ENCODE peak calls at places on chromosomes 1 and 21, in five cellular contexts. G is tibial nerve, I is AG09319, M is RWPE1, P is nephron progenitor cell. F is an unnamed sample.
A peak's percentile ranks its signal among the peaks of the same experiment; 100 is the strongest.

GRCh38 chr1:215114154-215114933 is 31.8 kb downstream of the KCNK2 start:
- DNase-seq in G (no peak), P (no peak), M (peak; percentile 70), I (peak; percentile 42), F (no peak)

GRCh38 chr1:179661018-179661417 is 69.4 kb downstream of the TDRD5 start:
- DNase-seq in G (no peak), P (no peak), I (no peak), M (no peak), F (no peak)

GRCh38 chr21:21921410-21922232 is 923.4 kb downstream of the NCAM2 start:
- DNase-seq in M (peak; percentile 7), I (no peak), G (no peak), P (no peak), F (no peak)

GRCh38 chr21:37117204-37117603 is 44.1 kb downstream of the TTC3 start:
- DNase-seq in P (no peak), M (no peak), G (no peak), I (no peak), F (no peak)

GRCh38 chr1:92877792-92878191 is 46.0 kb downstream of the RPL5 start:
- DNase-seq in G (no peak), I (peak; percentile 5), P (no peak), M (no peak), F (peak; percentile 17)

GRCh38 chr1:23478896-23479790 is 4.8 kb downstream of the ASAP3 start:
- DNase-seq in M (peak; percentile 42), P (peak; percentile 57), G (peak; percentile 76), I (peak; percentile 75), F (no peak)

GRCh38 chr1:3313579-3313955 is 140.9 kb upstream of the ARHGEF16 start:
- DNase-seq in P (peak; percentile 58), I (peak; percentile 72), G (peak; percentile 82), M (peak; percentile 32), F (no peak)

GRCh38 chr21:42302292-42302650 is 12.9 kb downstream of the TFF3 start:
- DNase-seq in I (no peak), M (no peak), G (no peak), P (no peak), F (no peak)

GRCh38 chr1:221294244-221294643 is 415.0 kb downstream of the HLX start:
- DNase-seq in I (no peak), P (no peak), M (peak; percentile 37), G (no peak), F (no peak)

GRCh38 chr1:113416515-113416914 is 26.2 kb downstream of the MAGI3 start:
- DNase-seq in I (no peak), M (no peak), P (no peak), G (no peak), F (no peak)

GRCh38 chr21:38121888-38122705 is 134.7 kb upstream of the KCNJ15 start:
- DNase-seq in G (no peak), I (no peak), P (no peak), M (no peak), F (no peak)

GRCh38 chr1:234694661-234695060 is 84.7 kb upstream of the IRF2BP2 start:
- DNase-seq in M (no peak), I (no peak), G (no peak), P (no peak), F (no peak)

GRCh38 chr1:238474263-238474662 is 583.5 kb upstream of the ZP4 start:
- DNase-seq in I (no peak), M (no peak), G (no peak), P (no peak), F (no peak)

GRCh38 chr21:44875341-44875740 is 1.9 kb upstream of the PTTG1IP start:
- DNase-seq in G (no peak), M (no peak), I (peak; percentile 25), P (no peak), F (no peak)

GRCh38 chr1:108512239-108513071 is 47.4 kb upstream of the EEIG2 start:
- DNase-seq in M (peak; percentile 42), G (no peak), I (no peak), P (no peak), F (no peak)

GRCh38 chr1:171081220-171081993 is 9.3 kb upstream of the FMO3 start:
- DNase-seq in G (no peak), I (peak; percentile 40), P (no peak), M (peak; percentile 2), F (no peak)

GRCh38 chr1:180123463-180123936 is 31.2 kb upstream of the QSOX1 start:
- DNase-seq in M (peak; percentile 58), I (no peak), P (no peak), G (no peak), F (no peak)

GRCh38 chr1:39044762-39045161 is 18.6 kb downstream of the NDUFS5 start:
- DNase-seq in G (no peak), I (no peak), M (no peak), P (no peak), F (no peak)

DNA sequence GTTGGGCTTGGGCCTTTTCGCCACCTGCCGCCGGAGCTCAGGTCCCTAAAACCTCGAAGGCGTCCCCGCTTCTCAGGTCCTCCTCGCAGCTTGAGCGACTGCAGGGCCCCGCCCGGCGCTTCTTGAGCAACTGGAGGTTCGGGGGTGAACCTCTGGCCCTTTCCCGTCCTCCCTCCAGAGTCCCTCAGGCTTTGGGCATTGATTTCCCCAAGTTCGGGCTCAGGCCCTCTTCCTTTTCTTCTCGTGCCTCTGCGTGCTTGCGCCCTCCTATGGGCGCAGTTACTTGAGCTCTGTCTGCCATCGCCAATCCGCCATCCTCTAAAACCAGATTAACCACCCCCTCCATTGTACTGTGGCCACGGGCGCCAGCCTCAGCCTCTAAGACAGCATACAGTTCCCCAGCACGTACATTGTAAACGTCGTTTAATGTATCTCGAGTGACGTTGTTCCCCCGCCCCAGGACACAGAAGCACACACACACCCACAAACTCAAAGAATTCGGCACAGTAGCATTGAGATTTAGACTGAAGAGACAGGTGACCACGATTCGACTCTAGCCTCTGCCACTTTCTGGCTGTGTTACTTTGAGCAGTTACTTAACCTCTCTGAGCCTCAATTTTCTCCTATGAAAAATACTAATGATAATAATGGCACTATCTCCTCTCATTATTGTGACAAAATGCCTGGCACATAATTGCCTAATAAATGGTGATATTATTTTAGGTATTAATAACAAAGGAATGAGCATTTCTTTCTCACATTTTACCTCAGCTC is 22.6 kb downstream of the BTG2 start:
- DNase-seq in P (no peak), G (peak; percentile 55), M (peak; percentile 69), I (no peak), F (peak; percentile 71)
- TF ChIP-seq CTCF in P (peak; percentile 8), G (peak; percentile 49), M (peak; percentile 35), I (peak; percentile 46), F (peak; percentile 50)

DNA sequence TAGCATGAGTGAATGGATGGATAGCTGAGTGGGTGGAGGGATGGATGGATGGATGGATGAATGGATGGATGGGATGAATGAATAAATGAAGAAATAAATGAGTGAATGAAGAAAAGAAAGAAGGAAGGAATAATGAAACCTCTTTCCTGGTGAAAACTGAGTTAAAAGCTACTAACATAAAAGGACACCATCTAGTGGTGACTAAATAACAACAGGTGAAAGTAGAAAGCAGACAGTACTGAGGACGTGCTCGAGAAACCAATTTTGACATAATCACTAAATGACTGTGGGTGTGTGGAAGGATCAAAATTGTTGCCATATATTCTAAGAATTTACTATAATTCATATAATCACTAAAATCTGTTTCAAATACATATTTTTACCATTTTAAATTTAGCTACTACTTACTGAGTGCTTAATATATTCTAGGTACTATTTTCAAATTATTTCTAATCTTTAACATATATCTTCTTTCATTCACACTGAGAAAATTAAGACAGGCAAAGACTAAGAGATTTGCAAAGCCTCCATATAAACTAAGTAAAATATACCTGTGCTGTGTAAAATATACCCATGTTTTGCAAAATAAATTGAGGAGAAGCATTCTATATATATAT is 522.9 kb downstream of the LRRIQ3 start:
- DNase-seq in I (no peak), P (peak; percentile 3), M (peak; percentile 5), G (no peak), F (peak; percentile 4)
- TF ChIP-seq CTCF in I (peak; percentile 23), P (peak; percentile 51), M (peak; percentile 71), G (peak; percentile 42), F (peak; percentile 64)

GRCh38 chr1:40438391-40439015 is 11.8 kb upstream of the ZFP69B start:
- DNase-seq in G (no peak), M (peak; percentile 44), I (no peak), P (peak; percentile 8), F (peak; percentile 25)
- TF ChIP-seq CTCF in G (peak; percentile 65), M (peak; percentile 61), I (peak; percentile 61), P (peak; percentile 55), F (peak; percentile 46)

GRCh38 chr1:172401907-172402306 is 18.6 kb upstream of the C1orf105 start:
- DNase-seq in P (no peak), M (no peak), G (no peak), I (no peak), F (no peak)
- TF ChIP-seq CTCF in P (peak; percentile 6), M (no peak), G (no peak), I (no peak), F (peak; percentile 16)

DNA sequence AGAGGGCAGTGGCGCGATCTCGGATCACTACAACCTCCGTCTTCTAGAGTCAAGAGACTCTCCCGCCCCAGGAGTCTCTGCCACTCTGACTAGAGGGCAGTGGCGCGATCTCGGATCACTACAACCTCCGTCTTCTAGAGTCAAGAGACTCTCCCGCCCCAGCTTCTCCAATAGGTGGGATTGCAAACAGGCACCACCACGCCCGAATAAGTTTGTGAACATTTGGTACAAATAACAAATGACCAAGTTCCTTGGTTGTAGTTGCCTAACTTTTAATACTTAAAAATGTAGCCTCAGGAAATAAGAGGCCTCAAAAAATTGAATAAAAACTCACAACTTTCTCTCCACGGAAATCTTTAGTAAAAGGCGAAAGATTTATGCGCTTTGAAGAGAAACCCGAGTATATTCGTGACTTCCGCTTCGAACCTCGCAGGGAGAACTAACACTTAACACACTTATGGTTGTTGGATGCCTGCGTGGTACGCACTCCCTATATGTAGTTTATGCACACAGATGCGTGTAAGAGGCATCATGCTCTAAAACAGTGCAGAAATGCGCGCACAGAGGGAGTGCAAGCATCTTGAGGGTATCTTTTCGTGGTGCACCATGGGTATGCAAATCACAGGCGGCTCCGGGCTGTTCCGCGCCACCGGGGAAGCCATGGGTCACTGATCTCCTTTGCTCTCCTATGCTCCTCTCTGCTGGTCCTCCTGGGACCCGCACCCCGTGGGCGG is 11.4 kb downstream of the BTBD19 start:
- DNase-seq in M (peak; percentile 81), I (peak; percentile 65), P (peak; percentile 80), G (peak; percentile 50), F (peak; percentile 91)
- TF ChIP-seq CTCF in M (no peak), I (peak; percentile 8), P (no peak), G (no peak), F (no peak)

DNA sequence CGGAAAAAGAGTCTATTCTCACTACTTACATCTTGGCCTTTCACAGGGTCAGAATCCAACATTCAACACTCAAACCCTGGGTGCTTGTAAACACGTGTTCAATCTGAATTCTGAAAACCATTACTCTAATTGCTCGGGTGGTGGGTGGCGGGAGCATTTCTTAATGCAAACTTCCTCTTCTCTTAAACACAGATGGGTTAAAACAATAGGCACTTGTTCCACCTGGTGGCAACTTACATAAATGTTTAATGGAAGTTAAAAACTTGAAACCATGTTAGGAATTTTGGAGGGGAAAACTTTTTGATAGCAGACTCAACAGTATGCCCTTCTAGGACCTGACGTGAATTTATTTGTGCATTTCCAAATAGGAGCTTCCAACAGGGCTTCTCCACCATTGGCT is 23.4 kb upstream of the TDRD10 start:
- DNase-seq in P (no peak), I (no peak), G (no peak), M (no peak), F (peak; percentile 61)
- TF ChIP-seq CTCF in P (no peak), I (no peak), G (no peak), M (no peak), F (no peak)

GRCh38 chr1:15348648-15349047 is 61.0 kb upstream of the EFHD2 start:
- DNase-seq in G (no peak), P (no peak), I (no peak), M (no peak), F (no peak)
- TF ChIP-seq CTCF in G (no peak), P (no peak), I (no peak), M (no peak), F (no peak)

GRCh38 chr21:29024474-29025327 is at the start of gene USP16:
- DNase-seq in P (peak; percentile 95), I (peak; percentile 98), M (peak; percentile 99), G (peak; percentile 85), F (peak; percentile 94)
- TF ChIP-seq CTCF in P (no peak), I (peak; percentile 1), M (no peak), G (no peak), F (no peak)

F was measured in GM20000.